ENCODE peak calls at places on chromosomes 1 and 21, in five cellular contexts. One of them, this sample, is unnamed.

GRCh38 chr21:44407493-44407892 is 47.8 kb upstream of the LRRC3 start:
- DNase-seq in H1: no peak
- DNase-seq in NT2/D1: no peak
- DNase-seq in GM12878: no peak
- DNase-seq in HepG2: no peak
- DNase-seq in this sample: no peak

GRCh38 chr21:46150073-46150472 is 5.3 kb downstream of the FTCD start:
- DNase-seq in H1: no peak
- DNase-seq in NT2/D1: no peak
- DNase-seq in GM12878: no peak
- DNase-seq in HepG2: no peak
- DNase-seq in this sample: no peak

GRCh38 chr21:30146558-30147282 is 19.9 kb downstream of the CLDN17 start:
- DNase-seq in H1: no peak
- DNase-seq in NT2/D1: no peak
- DNase-seq in GM12878: no peak
- DNase-seq in HepG2: no peak
- DNase-seq in this sample: no peak

GRCh38 chr1:100834779-100835645 is 59.6 kb downstream of the EXTL2 start:
- DNase-seq in H1: no peak
- DNase-seq in NT2/D1: peak
- DNase-seq in GM12878: no peak
- DNase-seq in HepG2: peak
- DNase-seq in this sample: peak

GRCh38 chr1:184289825-184290550 is 96.8 kb upstream of the C1orf21 start:
- DNase-seq in H1: no peak
- DNase-seq in NT2/D1: no peak
- DNase-seq in GM12878: no peak
- DNase-seq in HepG2: no peak
- DNase-seq in this sample: no peak

GRCh38 chr21:23936224-23936623 is 1671.1 kb downstream of the MRPL39 start:
- DNase-seq in H1: no peak
- DNase-seq in NT2/D1: peak
- DNase-seq in GM12878: no peak
- DNase-seq in HepG2: no peak
- DNase-seq in this sample: peak

GRCh38 chr1:93614550-93615200 is 67.0 kb downstream of the BCAR3 start:
- DNase-seq in H1: no peak
- DNase-seq in NT2/D1: no peak
- DNase-seq in GM12878: no peak
- DNase-seq in HepG2: peak
- DNase-seq in this sample: no peak

GRCh38 chr1:209643295-209644020 is 8.8 kb downstream of the LAMB3 start:
- DNase-seq in H1: no peak
- DNase-seq in NT2/D1: no peak
- DNase-seq in GM12878: no peak
- DNase-seq in HepG2: no peak
- DNase-seq in this sample: no peak

GRCh38 chr1:12166834-12167492 is at the start of gene TNFRSF1B:
- DNase-seq in H1: no peak
- DNase-seq in NT2/D1: no peak
- DNase-seq in GM12878: no peak
- DNase-seq in HepG2: no peak
- DNase-seq in this sample: no peak

GRCh38 chr1:90964444-90965035 is 57.3 kb downstream of the ZNF644 start:
- DNase-seq in H1: no peak
- DNase-seq in NT2/D1: no peak
- DNase-seq in GM12878: no peak
- DNase-seq in HepG2: peak
- DNase-seq in this sample: no peak

GRCh38 chr1:98824724-98825123 is 163.2 kb downstream of the SNX7 start:
- DNase-seq in H1: no peak
- DNase-seq in NT2/D1: no peak
- DNase-seq in GM12878: no peak
- DNase-seq in HepG2: no peak
- DNase-seq in this sample: no peak

GRCh38 chr1:26278303-26278702 is 1.6 kb upstream of the SH3BGRL3 start:
- DNase-seq in H1: no peak
- DNase-seq in NT2/D1: no peak
- DNase-seq in GM12878: no peak
- DNase-seq in HepG2: no peak
- DNase-seq in this sample: no peak

GRCh38 chr1:65793359-65793732 is 651 bp downstream of the PDE4B start:
- DNase-seq in H1: no peak
- DNase-seq in NT2/D1: peak
- DNase-seq in GM12878: no peak
- DNase-seq in HepG2: no peak
- DNase-seq in this sample: no peak

GRCh38 chr1:165895451-165895871 is 68.0 kb downstream of the UCK2 start:
- DNase-seq in H1: no peak
- DNase-seq in NT2/D1: no peak
- DNase-seq in GM12878: no peak
- DNase-seq in HepG2: no peak
- DNase-seq in this sample: no peak

GRCh38 chr1:13901041-13901440 is 201.1 kb downstream of the PRDM2 start:
- DNase-seq in H1: no peak
- DNase-seq in NT2/D1: no peak
- DNase-seq in GM12878: no peak
- DNase-seq in HepG2: no peak
- DNase-seq in this sample: no peak

GRCh38 chr1:39933956-39934941 is 20.7 kb upstream of the MFSD2A start:
- DNase-seq in H1: no peak
- DNase-seq in NT2/D1: no peak
- DNase-seq in GM12878: no peak
- DNase-seq in HepG2: peak
- DNase-seq in this sample: no peak

GRCh38 chr1:33867684-33868083 is 3.8 kb downstream of the HMGB4 start:
- DNase-seq in H1: no peak
- DNase-seq in NT2/D1: peak
- DNase-seq in GM12878: no peak
- DNase-seq in HepG2: no peak
- DNase-seq in this sample: no peak

GRCh38 chr21:20999567-21000169 is 1.5 kb downstream of the NCAM2 start:
- DNase-seq in H1: no peak
- DNase-seq in NT2/D1: no peak
- DNase-seq in GM12878: no peak
- DNase-seq in HepG2: peak
- DNase-seq in this sample: peak

GRCh38 chr1:227225715-227226346 is 92.5 kb downstream of the CDC42BPA start:
- DNase-seq in H1: no peak
- DNase-seq in NT2/D1: no peak
- DNase-seq in GM12878: no peak
- DNase-seq in HepG2: no peak
- DNase-seq in this sample: no peak

GRCh38 chr1:236425031-236425663 is 31.1 kb downstream of the EDARADD start:
- DNase-seq in H1: no peak
- DNase-seq in NT2/D1: no peak
- DNase-seq in GM12878: peak
- DNase-seq in HepG2: peak
- DNase-seq in this sample: no peak

GRCh38 chr1:42953182-42954180 is 5.2 kb downstream of the SLC2A1 start:
- DNase-seq in H1: no peak
- DNase-seq in NT2/D1: no peak
- DNase-seq in GM12878: no peak
- DNase-seq in HepG2: no peak
- DNase-seq in this sample: no peak

GRCh38 chr1:97308131-97308530 is 586.5 kb downstream of the PTBP2 start:
- DNase-seq in H1: no peak
- DNase-seq in NT2/D1: no peak
- DNase-seq in GM12878: no peak
- DNase-seq in HepG2: no peak
- DNase-seq in this sample: no peak

GRCh38 chr1:58818991-58819390 is 35.1 kb upstream of the JUN start:
- DNase-seq in H1: no peak
- DNase-seq in NT2/D1: no peak
- DNase-seq in GM12878: no peak
- DNase-seq in HepG2: no peak
- DNase-seq in this sample: no peak

GRCh38 chr1:77370588-77371306 is 88.9 kb downstream of the AK5 start:
- DNase-seq in H1: no peak
- DNase-seq in NT2/D1: no peak
- DNase-seq in GM12878: no peak
- DNase-seq in HepG2: no peak
- DNase-seq in this sample: no peak

GRCh38 chr1:51621161-51621560 is 4.3 kb downstream of the OSBPL9 start:
- DNase-seq in H1: peak
- DNase-seq in NT2/D1: no peak
- DNase-seq in GM12878: no peak
- DNase-seq in HepG2: no peak
- DNase-seq in this sample: no peak

GRCh38 chr1:90371106-90371813 is 345.8 kb downstream of the BARHL2 start:
- DNase-seq in H1: no peak
- DNase-seq in NT2/D1: no peak
- DNase-seq in GM12878: no peak
- DNase-seq in HepG2: no peak
- DNase-seq in this sample: no peak

GRCh38 chr21:45041351-45041805 is 33.0 kb upstream of the ADARB1 start:
- DNase-seq in H1: no peak
- DNase-seq in NT2/D1: no peak
- DNase-seq in GM12878: no peak
- DNase-seq in HepG2: no peak
- DNase-seq in this sample: no peak

DNA sequence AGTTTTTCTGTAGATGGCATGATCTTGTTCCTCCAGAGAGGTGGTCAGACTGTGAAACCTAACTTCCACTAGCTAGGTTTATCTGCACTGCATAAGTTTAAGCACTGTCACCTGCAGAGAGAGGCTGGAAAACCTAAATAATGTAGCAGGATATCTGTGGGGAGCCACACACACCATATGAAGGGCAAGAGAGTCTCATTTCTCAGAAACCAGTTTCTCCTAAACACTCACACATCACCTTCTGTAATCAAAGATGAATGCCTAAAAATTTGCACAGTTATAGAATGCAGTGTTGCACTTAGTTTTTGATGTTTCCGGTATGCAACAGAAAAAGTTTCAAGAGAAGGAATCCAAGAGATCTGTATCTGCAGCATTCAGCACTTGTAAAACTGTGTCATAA is 654.6 kb downstream of the ADGRL2 start:
- DNase-seq in H1: no peak
- DNase-seq in NT2/D1: no peak
- DNase-seq in GM12878: no peak
- DNase-seq in HepG2: no peak
- DNase-seq in this sample: no peak
- TF ChIP-seq SUZ12 in H1: no peak
- TF ChIP-seq SUZ12 in NT2/D1: no peak
- TF ChIP-seq SUZ12 in GM12878: no peak
- TF ChIP-seq SUZ12 in HepG2: no peak
- TF ChIP-seq SUZ12 in this sample: no peak

GRCh38 chr1:230280054-230280795 is 145.9 kb downstream of the PGBD5 start:
- DNase-seq in H1: no peak
- DNase-seq in NT2/D1: no peak
- DNase-seq in GM12878: no peak
- DNase-seq in HepG2: no peak
- DNase-seq in this sample: no peak

GRCh38 chr1:230280906-230281413 is 145.2 kb downstream of the PGBD5 start:
- DNase-seq in H1: no peak
- DNase-seq in NT2/D1: no peak
- DNase-seq in GM12878: no peak
- DNase-seq in HepG2: no peak
- DNase-seq in this sample: no peak

GRCh38 chr1:230277201-230277771 is 148.8 kb downstream of the PGBD5 start:
- DNase-seq in H1: peak
- DNase-seq in NT2/D1: peak
- DNase-seq in GM12878: no peak
- DNase-seq in HepG2: no peak
- DNase-seq in this sample: no peak

GRCh38 chr1:230279583-230279945 is 146.6 kb downstream of the PGBD5 start:
- DNase-seq in H1: no peak
- DNase-seq in NT2/D1: no peak
- DNase-seq in GM12878: no peak
- DNase-seq in HepG2: no peak
- DNase-seq in this sample: no peak

DNA sequence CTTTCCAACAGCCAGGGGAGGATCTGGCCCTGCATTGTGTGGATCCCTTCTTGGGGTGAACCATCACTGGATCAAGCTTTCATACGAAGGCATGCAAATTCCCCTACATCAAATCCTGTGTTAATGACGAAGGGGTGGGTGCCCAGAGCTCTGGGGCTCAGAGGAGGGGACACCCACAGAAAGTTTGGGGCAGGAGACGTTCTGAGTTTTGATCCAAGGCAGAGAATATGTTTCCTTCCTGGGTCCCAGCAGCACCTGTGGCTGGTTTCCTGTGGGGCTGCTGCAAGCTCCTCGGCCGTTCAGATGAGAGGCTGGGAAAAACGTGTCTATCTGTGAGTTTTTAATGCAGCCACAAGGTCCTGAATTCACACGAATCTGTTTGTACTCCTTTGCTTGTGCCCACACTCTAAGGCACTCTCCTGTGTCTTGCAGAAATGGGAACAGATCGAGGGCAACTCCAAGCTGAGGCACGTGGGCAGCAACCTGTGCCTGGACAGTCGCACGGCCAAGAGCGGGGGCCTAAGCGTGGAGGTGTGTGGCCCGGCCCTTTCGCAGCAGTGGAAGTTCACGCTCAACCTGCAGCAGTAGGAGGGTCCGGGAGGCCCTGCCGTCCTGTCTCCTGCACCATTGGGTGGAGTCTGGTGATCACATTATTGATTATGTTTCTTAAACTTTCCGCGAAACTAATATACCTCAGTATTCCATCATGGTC is 147.1 kb downstream of the PGBD5 start:
- DNase-seq in H1: no peak
- DNase-seq in NT2/D1: no peak
- DNase-seq in GM12878: no peak
- DNase-seq in HepG2: no peak
- DNase-seq in this sample: no peak
- TF ChIP-seq SUZ12 in H1: no peak
- TF ChIP-seq SUZ12 in NT2/D1: no peak
- TF ChIP-seq SUZ12 in GM12878: no peak
- TF ChIP-seq SUZ12 in HepG2: no peak
- TF ChIP-seq SUZ12 in this sample: no peak

GRCh38 chr1:10598088-10598712 is 123.5 kb downstream of the PEX14 start:
- DNase-seq in H1: no peak
- DNase-seq in NT2/D1: no peak
- DNase-seq in GM12878: no peak
- DNase-seq in HepG2: no peak
- DNase-seq in this sample: no peak
- TF ChIP-seq SUZ12 in H1: no peak
- TF ChIP-seq SUZ12 in NT2/D1: no peak
- TF ChIP-seq SUZ12 in GM12878: no peak
- TF ChIP-seq SUZ12 in HepG2: no peak
- TF ChIP-seq SUZ12 in this sample: no peak

GRCh38 chr1:224057461-224058199 is 56.3 kb upstream of the FBXO28 start:
- DNase-seq in H1: no peak
- DNase-seq in NT2/D1: no peak
- DNase-seq in GM12878: no peak
- DNase-seq in HepG2: peak
- DNase-seq in this sample: no peak

GRCh38 chr1:224061436-224061835 is 52.5 kb upstream of the FBXO28 start:
- DNase-seq in H1: no peak
- DNase-seq in NT2/D1: no peak
- DNase-seq in GM12878: no peak
- DNase-seq in HepG2: no peak
- DNase-seq in this sample: no peak

GRCh38 chr1:224058303-224058702 is 55.6 kb upstream of the FBXO28 start:
- DNase-seq in H1: no peak
- DNase-seq in NT2/D1: no peak
- DNase-seq in GM12878: no peak
- DNase-seq in HepG2: no peak
- DNase-seq in this sample: no peak

GRCh38 chr1:224064150-224064549 is 49.8 kb upstream of the FBXO28 start:
- DNase-seq in H1: no peak
- DNase-seq in NT2/D1: no peak
- DNase-seq in GM12878: no peak
- DNase-seq in HepG2: no peak
- DNase-seq in this sample: no peak

GRCh38 chr1:224059897-224060462 is 53.9 kb upstream of the FBXO28 start:
- DNase-seq in H1: no peak
- DNase-seq in NT2/D1: no peak
- DNase-seq in GM12878: no peak
- DNase-seq in HepG2: no peak
- DNase-seq in this sample: no peak
- TF ChIP-seq SUZ12 in H1: no peak
- TF ChIP-seq SUZ12 in NT2/D1: no peak
- TF ChIP-seq SUZ12 in GM12878: no peak
- TF ChIP-seq SUZ12 in HepG2: no peak
- TF ChIP-seq SUZ12 in this sample: no peak

This sample was measured in HEK293T.